ENCODE peak calls at places on chromosomes 13 and 19, in six cellular contexts. X is CD8-positive, alpha-beta T cell; I is upper lobe of left lung; O is A549; Z is fibroblast of the aortic adventitia; E is sigmoid colon. S is an unnamed sample.

GRCh38 chr19:47284324-47284899 is 9.7 kb downstream of the INAFM1 start:
- DNase-seq in X (peak), I (no peak), O (peak), Z (peak), E (no peak), S (peak)

GRCh38 chr13:34913040-34913439 is 29.0 kb upstream of the NBEA start:
- DNase-seq in X (no peak), I (no peak), O (no peak), Z (no peak), E (no peak), S (no peak)

GRCh38 chr19:31312004-31312403 is 37.2 kb downstream of the TSHZ3 start:
- DNase-seq in X (no peak), I (peak), O (no peak), Z (peak), E (peak), S (no peak)

GRCh38 chr19:19342086-19343015 is 21.7 kb downstream of the MAU2 start:
- DNase-seq in X (no peak), I (peak), O (peak), Z (peak), E (no peak), S (peak)

GRCh38 chr13:32087955-32088747 is 56.6 kb downstream of the FRY start:
- DNase-seq in X (no peak), I (no peak), O (no peak), Z (no peak), E (no peak), S (no peak)

GRCh38 chr13:95559100-95559499 is 6.6 kb downstream of the CLDN10 start:
- DNase-seq in X (no peak), I (no peak), O (no peak), Z (no peak), E (no peak), S (no peak)

GRCh38 chr19:5498817-5499535 is 43.8 kb downstream of the ZNRF4 start:
- DNase-seq in X (no peak), I (no peak), O (no peak), Z (no peak), E (no peak), S (peak)

GRCh38 chr19:28615966-28616365 is 597.0 kb downstream of the UQCRFS1 start:
- DNase-seq in X (no peak), I (no peak), O (no peak), Z (no peak), E (no peak), S (no peak)

GRCh38 chr19:2275588-2276428 is 6.2 kb downstream of the PEAK3 start:
- DNase-seq in X (no peak), I (no peak), O (no peak), Z (no peak), E (no peak), S (no peak)

GRCh38 chr13:36965767-36966166 is 33.4 kb downstream of the ALG5 start:
- DNase-seq in X (no peak), I (no peak), O (no peak), Z (peak), E (no peak), S (no peak)

GRCh38 chr19:55347442-55348009 is 7.0 kb downstream of the COX6B2 start:
- DNase-seq in X (no peak), I (no peak), O (no peak), Z (no peak), E (no peak), S (no peak)

GRCh38 chr13:97002581-97002980 is 8.3 kb upstream of the OXGR1 start:
- DNase-seq in X (no peak), I (no peak), O (no peak), Z (peak), E (no peak), S (no peak)

GRCh38 chr19:3285647-3286176 is 61.3 kb downstream of the CELF5 start:
- DNase-seq in X (no peak), I (no peak), O (peak), Z (no peak), E (no peak), S (peak)

GRCh38 chr13:29791508-29791907 is 58.9 kb downstream of the UBL3 start:
- DNase-seq in X (no peak), I (no peak), O (no peak), Z (no peak), E (no peak), S (no peak)

GRCh38 chr13:27619711-27620376 is 485 bp downstream of the LNX2 start:
- DNase-seq in X (peak), I (peak), O (peak), Z (peak), E (peak), S (peak)

GRCh38 chr19:41564515-41565383 is 11.2 kb upstream of the CEACAM21 start:
- DNase-seq in X (no peak), I (no peak), O (no peak), Z (no peak), E (no peak), S (no peak)

GRCh38 chr19:35995655-35995993 is 636 bp downstream of the SDHAF1 start:
- DNase-seq in X (no peak), I (peak), O (peak), Z (peak), E (peak), S (no peak)

GRCh38 chr19:40486017-40486416 is 19.2 kb downstream of the SPTBN4 start:
- DNase-seq in X (no peak), I (no peak), O (no peak), Z (no peak), E (no peak), S (no peak)
- TF ChIP-seq CTCF in X (no peak), I (no peak), O (no peak), Z (no peak), E (no peak), S (no peak)

DNA sequence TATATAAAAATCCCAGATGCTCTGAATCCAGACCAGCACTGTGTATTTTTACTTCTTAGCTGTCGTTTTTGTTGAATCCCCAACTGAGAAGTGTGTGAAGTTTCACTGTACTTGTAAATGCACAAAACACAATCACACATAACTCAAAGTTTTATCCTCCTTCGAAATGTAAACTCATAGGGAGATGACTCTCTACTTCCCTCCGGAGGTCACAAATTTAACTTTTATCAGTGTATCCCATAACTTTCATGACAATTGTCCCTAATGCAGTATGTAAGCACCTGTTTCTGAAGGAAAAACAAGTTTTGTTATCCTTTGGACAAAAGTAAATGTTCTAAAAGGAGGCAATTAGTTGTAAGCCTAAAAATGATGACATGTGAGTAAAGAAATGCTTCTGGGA is 665.0 kb upstream of the SLITRK6 start:
- DNase-seq in X (no peak), I (no peak), O (no peak), Z (no peak), E (no peak), S (no peak)
- TF ChIP-seq CTCF in X (no peak), I (no peak), O (no peak), Z (no peak), E (no peak), S (peak)

DNA sequence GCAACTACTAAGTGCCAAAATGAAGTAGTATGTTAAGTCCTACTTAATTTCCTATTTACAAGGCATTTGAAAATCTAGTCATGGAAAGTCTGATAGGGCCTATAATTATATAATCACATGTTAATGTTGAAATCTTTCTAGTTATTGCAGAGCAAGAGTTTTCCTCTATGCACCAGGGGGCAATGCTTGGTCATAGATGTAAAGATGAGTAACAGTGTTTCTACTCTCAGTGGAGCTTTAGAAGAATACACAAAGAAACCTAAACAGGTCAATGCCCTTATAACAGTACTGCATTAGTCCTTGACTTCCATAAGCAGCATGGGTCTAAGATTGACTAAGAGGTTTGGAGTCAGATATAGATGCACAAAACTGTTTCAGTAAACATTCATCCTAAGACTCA is 218.7 kb downstream of the KCTD12 start:
- DNase-seq in X (no peak), I (no peak), O (no peak), Z (peak), E (no peak), S (no peak)
- TF ChIP-seq CTCF in X (no peak), I (no peak), O (no peak), Z (peak), E (no peak), S (no peak)

GRCh38 chr19:57351867-57352266 is 796 bp downstream of the ZNF304 start:
- DNase-seq in X (no peak), I (no peak), O (no peak), Z (peak), E (no peak), S (no peak)

GRCh38 chr19:57355916-57356315 is 4.8 kb downstream of the ZNF304 start:
- DNase-seq in X (no peak), I (no peak), O (no peak), Z (no peak), E (no peak), S (no peak)

GRCh38 chr19:57348136-57348535 is 2.9 kb upstream of the ZNF304 start:
- DNase-seq in X (no peak), I (no peak), O (no peak), Z (peak), E (no peak), S (no peak)

GRCh38 chr19:57350877-57351805 is at the start of gene ZNF304:
- DNase-seq in X (peak), I (peak), O (peak), Z (peak), E (peak), S (peak)
- TF ChIP-seq CTCF in X (no peak), I (no peak), O (no peak), Z (no peak), E (no peak), S (no peak)

S was measured in neural crest cell.